ENCODE peak calls at places on chromosome 9, in six cellular contexts. One of them, this sample, is unnamed.

GRCh38 chr9:27349681-27350080 is 52.7 kb upstream of the EQTN start:
- DNase-seq in PC-9: no peak
- DNase-seq in fibroblast of mammary gland: no peak
- DNase-seq in left lung: no peak
- DNase-seq in choroid plexus epithelial cell: no peak
- DNase-seq in HCT116: no peak
- DNase-seq in this sample: no peak

GRCh38 chr9:38154501-38155421 is 85.7 kb upstream of the SHB start:
- DNase-seq in PC-9: no peak
- DNase-seq in choroid plexus epithelial cell: no peak
- DNase-seq in fibroblast of mammary gland: no peak
- DNase-seq in left lung: no peak
- DNase-seq in HCT116: no peak
- DNase-seq in this sample: no peak

GRCh38 chr9:100277166-100277979 is 75.4 kb downstream of the TEX10 start:
- DNase-seq in left lung: no peak
- DNase-seq in choroid plexus epithelial cell: peak
- DNase-seq in fibroblast of mammary gland: peak
- DNase-seq in PC-9: no peak
- DNase-seq in HCT116: no peak
- DNase-seq in this sample: no peak

GRCh38 chr9:96222132-96222531 is 79.8 kb downstream of the HSD17B3 start:
- DNase-seq in choroid plexus epithelial cell: peak
- DNase-seq in HCT116: no peak
- DNase-seq in fibroblast of mammary gland: peak
- DNase-seq in PC-9: no peak
- DNase-seq in left lung: no peak
- DNase-seq in this sample: no peak

GRCh38 chr9:31799953-31800609 is 584.4 kb upstream of the ACO1 start:
- DNase-seq in HCT116: peak
- DNase-seq in fibroblast of mammary gland: peak
- DNase-seq in PC-9: peak
- DNase-seq in left lung: no peak
- DNase-seq in choroid plexus epithelial cell: peak
- DNase-seq in this sample: no peak

GRCh38 chr9:6739218-6739617 is 18.6 kb upstream of the KDM4C start:
- DNase-seq in PC-9: peak
- DNase-seq in HCT116: peak
- DNase-seq in left lung: no peak
- DNase-seq in choroid plexus epithelial cell: peak
- DNase-seq in fibroblast of mammary gland: peak
- DNase-seq in this sample: no peak

GRCh38 chr9:35698231-35698630 is 8.5 kb upstream of the TPM2 start:
- DNase-seq in choroid plexus epithelial cell: no peak
- DNase-seq in left lung: no peak
- DNase-seq in HCT116: no peak
- DNase-seq in fibroblast of mammary gland: no peak
- DNase-seq in PC-9: no peak
- DNase-seq in this sample: no peak

GRCh38 chr9:106918825-106919509 is 56.0 kb downstream of the ZNF462 start:
- DNase-seq in HCT116: no peak
- DNase-seq in left lung: no peak
- DNase-seq in PC-9: no peak
- DNase-seq in choroid plexus epithelial cell: no peak
- DNase-seq in fibroblast of mammary gland: no peak
- DNase-seq in this sample: no peak

GRCh38 chr9:129654641-129655040 is 10.8 kb upstream of the PRRX2 start:
- DNase-seq in PC-9: no peak
- DNase-seq in HCT116: no peak
- DNase-seq in fibroblast of mammary gland: no peak
- DNase-seq in left lung: no peak
- DNase-seq in choroid plexus epithelial cell: no peak
- DNase-seq in this sample: no peak

GRCh38 chr9:36436909-36437308 is 36.8 kb upstream of the RNF38 start:
- DNase-seq in fibroblast of mammary gland: peak
- DNase-seq in choroid plexus epithelial cell: no peak
- DNase-seq in left lung: peak
- DNase-seq in PC-9: no peak
- DNase-seq in HCT116: no peak
- DNase-seq in this sample: no peak

GRCh38 chr9:20041717-20042116 is 252.9 kb upstream of the SLC24A2 start:
- DNase-seq in PC-9: no peak
- DNase-seq in left lung: peak
- DNase-seq in choroid plexus epithelial cell: no peak
- DNase-seq in fibroblast of mammary gland: no peak
- DNase-seq in HCT116: no peak
- DNase-seq in this sample: no peak

GRCh38 chr9:20043035-20043434 is 254.2 kb upstream of the SLC24A2 start:
- DNase-seq in choroid plexus epithelial cell: no peak
- DNase-seq in left lung: no peak
- DNase-seq in fibroblast of mammary gland: no peak
- DNase-seq in HCT116: no peak
- DNase-seq in PC-9: no peak
- DNase-seq in this sample: no peak

GRCh38 chr9:20042312-20042711 is 253.5 kb upstream of the SLC24A2 start:
- DNase-seq in fibroblast of mammary gland: no peak
- DNase-seq in left lung: no peak
- DNase-seq in PC-9: no peak
- DNase-seq in HCT116: no peak
- DNase-seq in choroid plexus epithelial cell: no peak
- DNase-seq in this sample: no peak

GRCh38 chr9:20044686-20045085 is 255.8 kb upstream of the SLC24A2 start:
- DNase-seq in left lung: no peak
- DNase-seq in PC-9: no peak
- DNase-seq in fibroblast of mammary gland: peak
- DNase-seq in choroid plexus epithelial cell: peak
- DNase-seq in HCT116: no peak
- DNase-seq in this sample: no peak

GRCh38 chr9:20043461-20043860 is 254.6 kb upstream of the SLC24A2 start:
- DNase-seq in left lung: no peak
- DNase-seq in HCT116: no peak
- DNase-seq in choroid plexus epithelial cell: peak
- DNase-seq in PC-9: no peak
- DNase-seq in fibroblast of mammary gland: peak
- DNase-seq in this sample: no peak
- H3K4me3 ChIP-seq in left lung: no peak
- H3K4me3 ChIP-seq in HCT116: no peak
- H3K4me3 ChIP-seq in choroid plexus epithelial cell: no peak
- H3K4me3 ChIP-seq in PC-9: no peak
- H3K4me3 ChIP-seq in fibroblast of mammary gland: no peak
- H3K4me3 ChIP-seq in this sample: no peak

DNA sequence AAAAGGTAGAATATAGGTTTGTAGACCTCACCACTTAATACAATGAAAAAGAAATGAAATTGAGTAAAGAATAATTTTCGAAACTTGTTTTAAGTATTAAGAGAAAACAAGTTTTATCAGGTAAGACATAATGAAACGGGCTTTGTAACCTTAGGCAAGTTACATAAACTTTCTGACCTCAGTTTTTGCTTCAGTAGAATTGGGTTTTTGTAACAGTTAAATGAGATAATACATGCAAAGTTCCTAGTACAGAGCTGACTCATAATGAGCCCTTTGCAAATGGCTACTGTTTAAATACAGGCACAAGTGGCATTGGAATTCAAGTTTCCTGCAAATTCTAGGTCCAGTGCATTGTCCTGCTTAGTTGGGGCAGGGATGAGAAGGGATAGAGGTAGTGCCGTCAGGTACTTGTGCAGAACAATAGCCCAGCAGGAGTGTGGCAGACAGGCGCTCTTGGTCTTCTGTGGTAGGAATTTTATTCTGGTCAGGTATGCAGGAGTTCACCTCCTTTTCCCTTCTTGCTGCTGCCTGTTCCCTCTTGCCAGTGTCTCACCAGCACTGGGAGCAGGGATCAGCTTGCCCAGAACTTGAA is 203.8 kb downstream of the PBX3 start:
- DNase-seq in choroid plexus epithelial cell: no peak
- DNase-seq in PC-9: no peak
- DNase-seq in left lung: no peak
- DNase-seq in HCT116: no peak
- DNase-seq in fibroblast of mammary gland: no peak
- DNase-seq in this sample: no peak
- H3K4me3 ChIP-seq in choroid plexus epithelial cell: no peak
- H3K4me3 ChIP-seq in PC-9: no peak
- H3K4me3 ChIP-seq in left lung: no peak
- H3K4me3 ChIP-seq in HCT116: no peak
- H3K4me3 ChIP-seq in fibroblast of mammary gland: no peak
- H3K4me3 ChIP-seq in this sample: no peak

GRCh38 chr9:74122229-74122628 is 374.9 kb upstream of the RORB start:
- DNase-seq in choroid plexus epithelial cell: no peak
- DNase-seq in left lung: no peak
- DNase-seq in PC-9: no peak
- DNase-seq in HCT116: no peak
- DNase-seq in fibroblast of mammary gland: no peak
- DNase-seq in this sample: no peak
- H3K4me3 ChIP-seq in choroid plexus epithelial cell: no peak
- H3K4me3 ChIP-seq in left lung: no peak
- H3K4me3 ChIP-seq in PC-9: no peak
- H3K4me3 ChIP-seq in HCT116: no peak
- H3K4me3 ChIP-seq in fibroblast of mammary gland: no peak
- H3K4me3 ChIP-seq in this sample: no peak

GRCh38 chr9:1947438-1947837 is 67.7 kb upstream of the SMARCA2 start:
- DNase-seq in fibroblast of mammary gland: no peak
- DNase-seq in left lung: no peak
- DNase-seq in HCT116: no peak
- DNase-seq in choroid plexus epithelial cell: no peak
- DNase-seq in PC-9: no peak
- DNase-seq in this sample: no peak
- H3K4me3 ChIP-seq in fibroblast of mammary gland: no peak
- H3K4me3 ChIP-seq in left lung: no peak
- H3K4me3 ChIP-seq in HCT116: no peak
- H3K4me3 ChIP-seq in choroid plexus epithelial cell: no peak
- H3K4me3 ChIP-seq in PC-9: no peak
- H3K4me3 ChIP-seq in this sample: no peak

DNA sequence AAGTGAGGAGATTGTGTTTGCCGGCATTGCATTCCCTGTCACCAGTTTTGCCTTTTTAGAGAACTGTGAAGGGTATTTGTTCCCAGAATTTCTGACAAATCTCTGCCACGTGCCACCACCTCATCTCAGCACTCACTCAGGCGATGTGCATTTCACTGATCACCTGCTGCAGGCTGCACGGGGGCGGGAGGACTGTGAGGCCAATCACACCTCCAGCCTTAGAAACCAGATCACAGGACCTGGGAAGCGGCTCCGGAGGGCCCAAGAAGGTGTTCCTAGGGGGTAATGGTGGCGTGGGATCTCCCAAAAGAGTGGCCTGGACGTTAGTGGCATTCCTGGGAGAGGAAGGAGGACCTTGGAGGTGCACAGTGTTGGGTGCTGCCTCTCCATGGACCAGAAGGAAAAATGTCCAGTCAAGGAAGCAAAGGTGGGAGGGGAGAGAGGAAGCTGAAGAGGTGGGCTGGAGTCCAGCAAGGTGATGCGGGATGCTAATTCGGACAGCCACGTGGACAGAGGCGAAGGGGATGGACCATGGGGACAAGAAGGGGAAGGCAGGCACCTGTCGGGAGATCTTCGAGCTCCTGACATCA is 63.6 kb upstream of the OLFM1 start:
- DNase-seq in left lung: peak
- DNase-seq in choroid plexus epithelial cell: no peak
- DNase-seq in fibroblast of mammary gland: no peak
- DNase-seq in PC-9: no peak
- DNase-seq in HCT116: no peak
- DNase-seq in this sample: no peak
- H3K4me3 ChIP-seq in left lung: no peak
- H3K4me3 ChIP-seq in choroid plexus epithelial cell: no peak
- H3K4me3 ChIP-seq in fibroblast of mammary gland: no peak
- H3K4me3 ChIP-seq in PC-9: no peak
- H3K4me3 ChIP-seq in HCT116: no peak
- H3K4me3 ChIP-seq in this sample: no peak

This sample was measured in aorta.